ENCODE peak calls at places on chromosomes 11 and 22, in seven cellular contexts. N is stromal cell of bone marrow; K is hepatic stellate cell; P is stimulated activated naive CD4-positive, alpha-beta T cell; L is activated CD8-positive, alpha-beta memory T cell treated with anti-CD3 and anti-CD28 coated beads, Interleukin-2, amount 50 U/mL, for 4 hours; C is renal cortical epithelial cell; E is lower lobe of right lung. U is an unnamed sample.

GRCh38 chr11:124839051-124839971 is 25.9 kb upstream of the ROBO3 start:
- DNase-seq in L (no peak), P (no peak), K (no peak), E (no peak), N (no peak), C (no peak), U (no peak)

GRCh38 chr22:38187413-38188212 is 6.0 kb upstream of the PLA2G6 start:
- DNase-seq in N (no peak), L (no peak), P (no peak), C (peak), K (no peak), E (no peak), U (no peak)

GRCh38 chr22:44128961-44129613 is 51.6 kb upstream of the PARVG start:
- DNase-seq in L (no peak), C (no peak), P (no peak), N (no peak), K (no peak), E (peak), U (no peak)

GRCh38 chr22:39526736-39527171 is 5.8 kb downstream of the RPS19BP1 start:
- DNase-seq in C (no peak), P (no peak), N (no peak), E (peak), K (no peak), L (no peak), U (no peak)

GRCh38 chr11:59271247-59271755 is 58.6 kb upstream of the MPEG1 start:
- DNase-seq in C (no peak), E (no peak), N (no peak), L (no peak), K (no peak), P (no peak), U (no peak)

GRCh38 chr11:35141538-35141937 is 2.6 kb downstream of the CD44 start:
- DNase-seq in L (no peak), N (no peak), P (no peak), E (peak), C (no peak), K (no peak), U (peak)

GRCh38 chr11:88338223-88338661 is 706 bp upstream of the CTSC start:
- DNase-seq in L (peak), K (peak), E (peak), N (no peak), P (peak), C (peak), U (peak)

GRCh38 chr11:70608568-70609314 is 210.4 kb downstream of the CTTN start:
- DNase-seq in P (no peak), N (peak), L (no peak), E (peak), K (peak), C (no peak), U (no peak)

GRCh38 chr11:103910721-103911120 is 125.7 kb upstream of the DDI1 start:
- DNase-seq in N (no peak), P (no peak), K (no peak), L (no peak), C (no peak), E (no peak), U (no peak)

GRCh38 chr11:64894070-64894811 is 15.8 kb upstream of the EHD1 start:
- DNase-seq in C (peak), N (no peak), K (peak), L (peak), P (peak), E (peak), U (peak)

GRCh38 chr11:128789497-128790080 is 77.5 kb downstream of the KCNJ1 start:
- DNase-seq in P (no peak), E (no peak), L (no peak), N (no peak), C (no peak), K (no peak), U (no peak)

GRCh38 chr11:97140885-97141494 is 751.2 kb downstream of the JRKL start:
- DNase-seq in K (no peak), L (no peak), P (no peak), E (no peak), C (peak), N (no peak), U (no peak)

U was measured in right lobe of liver.